ENCODE peak calls at places on chromosomes 3 and 15, in seven cellular contexts. One of them, this sample, is unnamed.

GRCh38 chr15:35444557-35445204 is 101.3 kb downstream of the DPH6 start:
- DNase-seq in H1: no peak
- DNase-seq in K562: peak; percentile 42
- DNase-seq in HepG2: peak; percentile 37
- DNase-seq in HCT116: peak; percentile 39
- DNase-seq in SK-N-SH: peak; percentile 56
- DNase-seq in GM12878: peak; percentile 11
- DNase-seq in this sample: peak; percentile 32

GRCh38 chr3:43922374-43922773 is 231.6 kb downstream of the ABHD5 start:
- DNase-seq in GM12878: no peak
- DNase-seq in K562: no peak
- DNase-seq in SK-N-SH: no peak
- DNase-seq in HCT116: no peak
- DNase-seq in HepG2: no peak
- DNase-seq in H1: no peak
- DNase-seq in this sample: no peak

GRCh38 chr3:29456901-29457300 is 176.0 kb downstream of the RBMS3 start:
- DNase-seq in HepG2: no peak
- DNase-seq in GM12878: no peak
- DNase-seq in SK-N-SH: no peak
- DNase-seq in H1: no peak
- DNase-seq in HCT116: no peak
- DNase-seq in K562: no peak
- DNase-seq in this sample: no peak

GRCh38 chr3:126956361-126956760 is 26.6 kb upstream of the PLXNA1 start:
- DNase-seq in SK-N-SH: no peak
- DNase-seq in H1: no peak
- DNase-seq in HepG2: no peak
- DNase-seq in HCT116: no peak
- DNase-seq in GM12878: no peak
- DNase-seq in K562: no peak
- DNase-seq in this sample: no peak

GRCh38 chr3:50170689-50171088 is 15.6 kb downstream of the SEMA3F start:
- DNase-seq in HCT116: no peak
- DNase-seq in GM12878: no peak
- DNase-seq in H1: no peak
- DNase-seq in K562: peak; percentile 38
- DNase-seq in SK-N-SH: no peak
- DNase-seq in HepG2: peak; percentile 48
- DNase-seq in this sample: no peak

GRCh38 chr3:52479876-52480575 is 15.1 kb upstream of the STAB1 start:
- DNase-seq in GM12878: no peak
- DNase-seq in H1: no peak
- DNase-seq in SK-N-SH: no peak
- DNase-seq in K562: no peak
- DNase-seq in HCT116: no peak
- DNase-seq in HepG2: no peak
- DNase-seq in this sample: no peak

GRCh38 chr15:89502867-89503595 is 6.6 kb upstream of the RHCG start:
- DNase-seq in K562: no peak
- DNase-seq in HCT116: no peak
- DNase-seq in GM12878: no peak
- DNase-seq in H1: no peak
- DNase-seq in HepG2: no peak
- DNase-seq in SK-N-SH: no peak
- DNase-seq in this sample: no peak

GRCh38 chr3:138879541-138880380 is 45.0 kb upstream of the PIK3CB start:
- DNase-seq in GM12878: no peak
- DNase-seq in H1: no peak
- DNase-seq in K562: no peak
- DNase-seq in HCT116: no peak
- DNase-seq in SK-N-SH: no peak
- DNase-seq in HepG2: no peak
- DNase-seq in this sample: no peak

GRCh38 chr15:50107591-50108408 is 11.2 kb downstream of the ATP8B4 start:
- DNase-seq in K562: no peak
- DNase-seq in GM12878: peak; percentile 68
- DNase-seq in H1: no peak
- DNase-seq in HepG2: no peak
- DNase-seq in SK-N-SH: no peak
- DNase-seq in HCT116: no peak
- DNase-seq in this sample: no peak

GRCh38 chr15:41281236-41281635 is 50.2 kb downstream of the CHP1 start:
- DNase-seq in H1: no peak
- DNase-seq in SK-N-SH: no peak
- DNase-seq in HepG2: peak; percentile 37
- DNase-seq in HCT116: no peak
- DNase-seq in GM12878: no peak
- DNase-seq in K562: no peak
- DNase-seq in this sample: peak; percentile 68

GRCh38 chr15:96896766-96897165 is 566.3 kb downstream of the NR2F2 start:
- DNase-seq in HCT116: no peak
- DNase-seq in K562: no peak
- DNase-seq in H1: no peak
- DNase-seq in GM12878: no peak
- DNase-seq in HepG2: no peak
- DNase-seq in SK-N-SH: no peak
- DNase-seq in this sample: no peak

GRCh38 chr15:96894669-96895068 is 564.2 kb downstream of the NR2F2 start:
- DNase-seq in K562: no peak
- DNase-seq in HepG2: no peak
- DNase-seq in SK-N-SH: no peak
- DNase-seq in HCT116: no peak
- DNase-seq in GM12878: no peak
- DNase-seq in H1: no peak
- DNase-seq in this sample: no peak

GRCh38 chr15:96888764-96889163 is 558.3 kb downstream of the NR2F2 start:
- DNase-seq in HCT116: no peak
- DNase-seq in H1: no peak
- DNase-seq in GM12878: no peak
- DNase-seq in K562: no peak
- DNase-seq in SK-N-SH: no peak
- DNase-seq in HepG2: no peak
- DNase-seq in this sample: no peak

GRCh38 chr15:96889734-96890480 is 559.4 kb downstream of the NR2F2 start:
- DNase-seq in SK-N-SH: no peak
- DNase-seq in H1: no peak
- DNase-seq in HCT116: no peak
- DNase-seq in K562: no peak
- DNase-seq in HepG2: no peak
- DNase-seq in GM12878: no peak
- DNase-seq in this sample: no peak

DNA sequence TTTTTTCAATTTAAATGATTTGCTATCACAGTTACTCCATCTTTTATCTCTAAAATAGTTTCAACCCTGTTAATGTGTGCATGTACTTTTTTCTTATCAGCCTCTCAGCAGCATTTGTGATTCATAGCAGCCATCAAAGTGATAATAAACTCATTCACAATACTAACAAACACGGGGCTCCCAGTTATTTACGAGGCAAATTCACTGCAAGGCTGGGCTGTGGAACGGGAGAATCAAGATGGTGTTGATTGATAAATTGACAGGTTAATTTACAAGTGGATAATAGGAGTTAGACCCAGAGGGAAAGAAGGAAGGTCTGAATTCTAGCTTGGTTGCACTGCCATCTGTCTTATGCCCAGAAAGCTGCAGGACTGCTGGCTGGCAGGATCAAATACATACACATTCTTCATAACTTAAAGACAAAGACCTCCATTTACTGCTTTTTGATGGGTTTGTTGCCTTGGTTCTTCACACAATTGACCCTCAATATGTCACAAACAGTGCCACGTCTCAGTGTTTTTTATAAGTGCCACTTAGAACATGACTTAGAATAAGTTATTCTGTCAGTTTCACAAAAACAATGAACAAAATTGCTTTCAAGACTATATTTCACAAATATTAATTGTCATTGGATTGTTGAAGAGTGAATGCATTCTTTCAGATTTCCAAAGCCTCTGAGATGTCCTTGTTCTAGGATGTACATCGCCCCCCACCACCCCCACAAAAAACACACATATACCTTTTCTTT is 562.8 kb downstream of the NR2F2 start:
- DNase-seq in HCT116: no peak
- DNase-seq in HepG2: no peak
- DNase-seq in GM12878: no peak
- DNase-seq in SK-N-SH: no peak
- DNase-seq in H1: no peak
- DNase-seq in K562: no peak
- DNase-seq in this sample: no peak
- TF ChIP-seq SIN3A in HCT116: no peak
- TF ChIP-seq SIN3A in HepG2: no peak
- TF ChIP-seq SIN3A in GM12878: no peak
- TF ChIP-seq SIN3A in SK-N-SH: no peak
- TF ChIP-seq SIN3A in H1: no peak
- TF ChIP-seq SIN3A in K562: no peak
- TF ChIP-seq SIN3A in this sample: no peak

GRCh38 chr15:25058080-25058785 is 103.4 kb downstream of the SNRPN start:
- DNase-seq in K562: no peak
- DNase-seq in H1: peak; percentile 33
- DNase-seq in HepG2: no peak
- DNase-seq in GM12878: no peak
- DNase-seq in HCT116: no peak
- DNase-seq in SK-N-SH: no peak
- DNase-seq in this sample: no peak

GRCh38 chr15:25054943-25055342 is 100.2 kb downstream of the SNRPN start:
- DNase-seq in K562: no peak
- DNase-seq in H1: no peak
- DNase-seq in HCT116: no peak
- DNase-seq in HepG2: no peak
- DNase-seq in SK-N-SH: no peak
- DNase-seq in GM12878: no peak
- DNase-seq in this sample: no peak

GRCh38 chr15:25055356-25056068 is 100.7 kb downstream of the SNRPN start:
- DNase-seq in GM12878: no peak
- DNase-seq in SK-N-SH: no peak
- DNase-seq in H1: peak; percentile 41
- DNase-seq in K562: no peak
- DNase-seq in HCT116: no peak
- DNase-seq in HepG2: no peak
- DNase-seq in this sample: no peak

GRCh38 chr15:25057574-25057973 is 102.8 kb downstream of the SNRPN start:
- DNase-seq in H1: no peak
- DNase-seq in HepG2: no peak
- DNase-seq in HCT116: no peak
- DNase-seq in K562: no peak
- DNase-seq in GM12878: no peak
- DNase-seq in SK-N-SH: no peak
- DNase-seq in this sample: no peak

DNA sequence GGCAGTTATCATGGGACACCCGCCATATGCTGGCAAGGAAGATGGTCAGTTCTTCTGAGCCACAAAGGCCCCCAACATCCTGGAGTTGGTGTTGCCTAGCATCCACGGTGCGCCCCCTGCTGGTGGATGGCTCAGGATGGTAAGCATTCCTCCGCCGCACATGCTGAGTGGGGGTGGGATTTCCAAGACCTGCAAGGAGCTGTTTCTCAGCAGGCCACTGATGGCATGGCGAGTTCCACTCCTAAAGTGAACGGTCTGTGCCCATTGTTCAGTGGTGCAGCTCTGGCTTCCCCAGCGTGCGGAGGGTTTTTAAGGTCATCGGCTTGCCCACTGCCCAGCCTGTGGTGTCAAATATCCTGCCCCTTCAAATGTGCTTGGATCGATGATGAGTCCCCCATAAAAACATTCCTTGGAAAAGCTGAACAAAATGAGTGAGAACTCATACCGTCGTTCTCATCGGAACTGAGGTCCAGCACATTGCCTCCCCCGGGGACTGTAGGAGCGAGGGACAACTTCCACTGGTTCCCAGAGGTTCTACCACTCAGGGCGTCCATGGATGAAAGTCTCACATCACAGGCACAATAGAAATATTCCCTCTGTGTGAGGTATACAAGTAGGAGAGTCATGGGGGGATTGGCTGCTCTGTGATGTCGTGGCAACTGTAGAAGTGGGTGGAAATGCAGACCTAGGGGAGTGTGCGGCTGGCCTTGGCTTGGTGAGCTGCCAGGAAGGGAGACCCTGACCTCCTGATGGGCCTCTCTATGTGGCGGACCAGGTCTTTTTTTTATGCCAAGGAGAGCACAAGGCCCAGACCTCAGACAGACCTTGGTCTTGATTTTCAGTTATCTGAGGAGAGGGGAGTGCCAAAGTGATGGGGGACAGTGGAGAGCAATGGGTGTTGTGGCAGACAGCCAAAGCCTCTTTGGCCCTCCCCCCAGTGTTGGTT is 102.0 kb downstream of the SNRPN start:
- DNase-seq in SK-N-SH: no peak
- DNase-seq in HCT116: no peak
- DNase-seq in HepG2: no peak
- DNase-seq in H1: peak; percentile 63
- DNase-seq in GM12878: no peak
- DNase-seq in K562: peak; percentile 16
- DNase-seq in this sample: no peak
- H3K9me3 ChIP-seq in SK-N-SH: no peaks in the 10 kb centered on the region
- H3K9me3 ChIP-seq in HCT116: peaks cover 6% of the 10 kb centered on the region
- H3K9me3 ChIP-seq in HepG2: peaks cover 100% of the 10 kb centered on the region
- H3K9me3 ChIP-seq in H1: peaks cover 93% of the 10 kb centered on the region
- H3K9me3 ChIP-seq in GM12878: peaks cover 76% of the 10 kb centered on the region
- H3K9me3 ChIP-seq in K562: peaks cover 2% of the 10 kb centered on the region
- H3K9me3 ChIP-seq in this sample: peaks cover 67% of the 10 kb centered on the region

GRCh38 chr3:26964836-26965235 is 342.3 kb downstream of the LRRC3B start:
- DNase-seq in SK-N-SH: no peak
- DNase-seq in K562: no peak
- DNase-seq in HCT116: no peak
- DNase-seq in H1: no peak
- DNase-seq in GM12878: no peak
- DNase-seq in HepG2: no peak
- DNase-seq in this sample: no peak
- TF ChIP-seq SIN3A in SK-N-SH: no peak
- TF ChIP-seq SIN3A in K562: no peak
- TF ChIP-seq SIN3A in HCT116: no peak
- TF ChIP-seq SIN3A in H1: no peak
- TF ChIP-seq SIN3A in GM12878: no peak
- TF ChIP-seq SIN3A in HepG2: no peak
- TF ChIP-seq SIN3A in this sample: no peak

GRCh38 chr3:185069023-185069422 is 83.8 kb downstream of the C3orf70 start:
- DNase-seq in GM12878: no peak
- DNase-seq in SK-N-SH: no peak
- DNase-seq in HepG2: no peak
- DNase-seq in K562: no peak
- DNase-seq in HCT116: no peak
- DNase-seq in H1: peak; percentile 34
- DNase-seq in this sample: no peak

GRCh38 chr3:185065059-185065458 is 87.8 kb downstream of the C3orf70 start:
- DNase-seq in HepG2: no peak
- DNase-seq in GM12878: no peak
- DNase-seq in K562: no peak
- DNase-seq in SK-N-SH: no peak
- DNase-seq in H1: peak; percentile 42
- DNase-seq in HCT116: no peak
- DNase-seq in this sample: no peak

GRCh38 chr3:185069583-185070030 is 83.3 kb downstream of the C3orf70 start:
- DNase-seq in SK-N-SH: peak; percentile 51
- DNase-seq in H1: peak; percentile 86
- DNase-seq in K562: no peak
- DNase-seq in GM12878: no peak
- DNase-seq in HepG2: peak; percentile 31
- DNase-seq in HCT116: no peak
- DNase-seq in this sample: no peak

GRCh38 chr3:185066251-185066650 is 86.6 kb downstream of the C3orf70 start:
- DNase-seq in K562: no peak
- DNase-seq in HepG2: no peak
- DNase-seq in H1: peak; percentile 22
- DNase-seq in SK-N-SH: no peak
- DNase-seq in GM12878: no peak
- DNase-seq in HCT116: no peak
- DNase-seq in this sample: no peak

GRCh38 chr3:185067173-185067572 is 85.7 kb downstream of the C3orf70 start:
- DNase-seq in HCT116: no peak
- DNase-seq in GM12878: no peak
- DNase-seq in H1: peak; percentile 29
- DNase-seq in K562: no peak
- DNase-seq in HepG2: no peak
- DNase-seq in SK-N-SH: no peak
- DNase-seq in this sample: no peak
- H3K9me3 ChIP-seq in HCT116: no peaks in the 10 kb centered on the region
- H3K9me3 ChIP-seq in GM12878: no peaks in the 10 kb centered on the region
- H3K9me3 ChIP-seq in H1: no peaks in the 10 kb centered on the region
- H3K9me3 ChIP-seq in K562: no peaks in the 10 kb centered on the region
- H3K9me3 ChIP-seq in HepG2: no peaks in the 10 kb centered on the region
- H3K9me3 ChIP-seq in SK-N-SH: no peaks in the 10 kb centered on the region
- H3K9me3 ChIP-seq in this sample: no peaks in the 10 kb centered on the region

This sample was measured in Panc1.